ENCODE peak calls at places on chromosomes 13 and 19, in eight cellular contexts. E, O, S, I, K, A, D and W are unnamed samples.

GRCh38 chr13:103130681-103131210 is 64.5 kb upstream of the SLC10A2 start:
- DNase-seq in E (no peak), O (no peak), S (no peak), I (no peak), K (no peak), A (no peak), D (no peak), W (no peak)

GRCh38 chr19:33293255-33294057 is 8.9 kb downstream of the CEBPA start:
- DNase-seq in E (peak), O (no peak), S (no peak), I (peak), K (peak), A (peak), D (peak), W (no peak)

GRCh38 chr13:36057041-36057440 is 74.1 kb downstream of the DCLK1 start:
- DNase-seq in E (no peak), O (peak), S (no peak), I (no peak), K (peak), A (no peak), D (no peak), W (no peak)

GRCh38 chr13:76012091-76012721 is 376.1 kb downstream of the LMO7 start:
- DNase-seq in E (no peak), O (no peak), S (no peak), I (no peak), K (peak), A (no peak), D (no peak), W (no peak)

GRCh38 chr13:65292488-65292901 is 1937.6 kb downstream of the PCDH9 start:
- DNase-seq in E (no peak), O (peak), S (no peak), I (no peak), K (peak), A (no peak), D (no peak), W (no peak)

GRCh38 chr19:10474962-10475451 is 28.1 kb downstream of the KEAP1 start:
- DNase-seq in E (no peak), O (no peak), S (no peak), I (no peak), K (no peak), A (no peak), D (no peak), W (no peak)

GRCh38 chr13:37984357-37984756 is 114.8 kb upstream of the TRPC4 start:
- DNase-seq in E (no peak), O (peak), S (no peak), I (no peak), K (no peak), A (no peak), D (no peak), W (no peak)

GRCh38 chr13:66879971-66880370 is 350.2 kb downstream of the PCDH9 start:
- DNase-seq in E (no peak), O (no peak), S (no peak), I (no peak), K (no peak), A (no peak), D (no peak), W (no peak)

GRCh38 chr13:33940898-33941297 is 122.9 kb downstream of the RFC3 start:
- DNase-seq in E (no peak), O (peak), S (no peak), I (no peak), K (peak), A (no peak), D (no peak), W (no peak)

GRCh38 chr19:35975608-35976214 is 19.3 kb upstream of the SDHAF1 start:
- DNase-seq in E (no peak), O (peak), S (no peak), I (no peak), K (peak), A (no peak), D (peak), W (no peak)

GRCh38 chr13:70874646-70875045 is 766.4 kb upstream of the KLHL1 start:
- DNase-seq in E (no peak), O (no peak), S (no peak), I (no peak), K (peak), A (no peak), D (no peak), W (no peak)

GRCh38 chr13:41858783-41859182 is 102.1 kb downstream of the VWA8 start:
- DNase-seq in E (no peak), O (no peak), S (no peak), I (peak), K (no peak), A (no peak), D (no peak), W (no peak)

GRCh38 chr13:98285852-98286594 is 109.0 kb upstream of the RNF113B start:
- DNase-seq in E (no peak), O (no peak), S (no peak), I (no peak), K (no peak), A (no peak), D (no peak), W (no peak)

GRCh38 chr19:35109395-35110112 is 6.1 kb upstream of the FXYD3 start:
- DNase-seq in E (no peak), O (peak), S (no peak), I (no peak), K (no peak), A (no peak), D (no peak), W (no peak)

GRCh38 chr19:51714848-51715247 is 8.9 kb downstream of the HAS1 start:
- DNase-seq in E (no peak), O (no peak), S (peak), I (no peak), K (no peak), A (no peak), D (no peak), W (no peak)

GRCh38 chr19:29564574-29565005 is 38.8 kb downstream of the VSTM2B start:
- DNase-seq in E (no peak), O (no peak), S (no peak), I (no peak), K (no peak), A (peak), D (no peak), W (no peak)

GRCh38 chr13:52921194-52921593 is 72.8 kb upstream of the PCDH8 start:
- DNase-seq in E (no peak), O (no peak), S (peak), I (no peak), K (no peak), A (no peak), D (no peak), W (no peak)

GRCh38 chr13:47085346-47085745 is 188.5 kb upstream of the HTR2A start:
- DNase-seq in E (no peak), O (no peak), S (no peak), I (no peak), K (no peak), A (no peak), D (no peak), W (no peak)

GRCh38 chr13:49620170-49620621 is 8.1 kb upstream of the ARL11 start:
- DNase-seq in E (no peak), O (no peak), S (peak), I (no peak), K (no peak), A (no peak), D (no peak), W (no peak)

GRCh38 chr19:22427587-22428298 is 5.6 kb upstream of the ZNF98 start:
- DNase-seq in E (no peak), O (no peak), S (no peak), I (no peak), K (no peak), A (peak), D (no peak), W (no peak)

GRCh38 chr13:94325660-94326059 is 153.8 kb downstream of the DCT start:
- DNase-seq in E (no peak), O (peak), S (no peak), I (no peak), K (no peak), A (no peak), D (no peak), W (no peak)

GRCh38 chr13:40102854-40103253 is 447.4 kb downstream of the COG6 start:
- DNase-seq in E (no peak), O (no peak), S (no peak), I (peak), K (peak), A (no peak), D (no peak), W (peak)

GRCh38 chr13:26872444-26873173 is 112.0 kb upstream of the GPR12 start:
- DNase-seq in E (peak), O (peak), S (peak), I (no peak), K (peak), A (peak), D (peak), W (peak)

GRCh38 chr13:101757446-101758039 is 305.1 kb downstream of the ITGBL1 start:
- DNase-seq in E (no peak), O (peak), S (peak), I (no peak), K (peak), A (no peak), D (no peak), W (no peak)
- TF ChIP-seq CTCF in E (peak), O (peak), S (peak), I (peak), K (peak), A (peak), D (no peak), W (no peak)

DNA sequence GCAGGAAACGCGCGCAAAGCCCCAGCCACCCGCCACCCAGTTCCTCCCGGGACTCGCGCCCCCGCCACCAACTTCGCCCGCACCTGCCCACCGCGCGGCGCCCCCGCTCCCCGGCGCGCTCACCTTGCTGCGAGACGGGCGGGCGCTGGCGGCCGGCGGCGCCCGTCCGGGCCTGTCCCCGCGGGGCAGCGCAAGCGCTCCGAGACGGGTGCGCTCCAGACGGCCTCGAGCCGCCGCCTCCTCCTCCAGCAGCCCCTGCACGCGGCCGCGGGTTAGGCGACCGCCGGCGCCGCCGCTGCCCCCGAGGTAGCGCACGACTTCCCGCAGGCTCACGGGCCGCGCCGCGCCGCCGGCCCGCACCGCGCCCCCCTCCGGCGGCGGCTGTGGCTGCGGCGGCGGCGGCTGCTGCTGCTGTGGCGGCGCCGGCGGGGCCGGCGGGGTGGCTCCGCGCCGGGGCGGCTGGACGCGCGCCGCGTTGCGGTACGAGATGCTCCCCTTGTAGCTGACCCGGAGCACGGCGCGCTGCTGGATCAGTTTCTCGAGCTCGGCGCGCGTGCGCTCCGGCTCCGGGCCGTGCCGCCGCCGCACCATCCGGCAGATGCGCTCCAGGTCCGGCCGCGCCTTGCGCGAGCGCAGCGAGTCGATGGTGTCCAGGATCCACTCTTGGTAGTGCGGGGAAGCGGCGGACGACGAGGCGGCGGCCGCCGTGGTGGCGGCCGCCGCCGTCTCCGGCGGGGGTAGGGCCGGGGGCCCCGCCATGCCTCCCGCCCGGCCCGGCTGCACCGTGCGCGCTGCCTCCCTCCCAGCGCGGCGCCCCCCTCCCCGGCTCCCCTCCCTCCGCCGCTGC is 666 bp downstream of the SAMD1 start:
- DNase-seq in E (peak), O (peak), S (peak), I (no peak), K (peak), A (peak), D (peak), W (no peak)
- TF ChIP-seq CTCF in E (no peak), O (no peak), S (peak), I (peak), K (no peak), A (peak), D (peak), W (no peak)

DNA sequence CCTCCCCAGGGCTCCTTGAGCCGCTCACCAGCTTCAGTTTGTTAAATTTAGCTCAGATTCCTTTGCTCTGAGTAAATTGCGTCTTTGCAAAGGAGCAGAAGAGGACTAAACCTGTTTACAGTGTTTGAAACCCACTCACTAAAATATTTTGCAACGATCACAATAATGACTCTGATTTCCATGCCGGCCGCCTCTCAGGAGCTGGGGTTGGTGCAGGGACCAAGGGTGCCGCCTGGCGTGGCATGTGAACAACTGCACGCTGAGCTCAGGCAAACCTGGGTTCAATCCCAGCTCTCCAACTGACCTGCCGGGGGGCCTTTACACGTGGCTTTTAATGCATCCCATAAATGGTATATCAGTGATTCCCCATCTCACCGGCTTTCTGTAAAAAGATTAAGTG is 68.7 kb upstream of the CACNA1A start:
- DNase-seq in E (no peak), O (peak), S (peak), I (no peak), K (no peak), A (no peak), D (peak), W (no peak)
- TF ChIP-seq CTCF in E (no peak), O (peak), S (peak), I (no peak), K (peak), A (no peak), D (peak), W (no peak)

DNA sequence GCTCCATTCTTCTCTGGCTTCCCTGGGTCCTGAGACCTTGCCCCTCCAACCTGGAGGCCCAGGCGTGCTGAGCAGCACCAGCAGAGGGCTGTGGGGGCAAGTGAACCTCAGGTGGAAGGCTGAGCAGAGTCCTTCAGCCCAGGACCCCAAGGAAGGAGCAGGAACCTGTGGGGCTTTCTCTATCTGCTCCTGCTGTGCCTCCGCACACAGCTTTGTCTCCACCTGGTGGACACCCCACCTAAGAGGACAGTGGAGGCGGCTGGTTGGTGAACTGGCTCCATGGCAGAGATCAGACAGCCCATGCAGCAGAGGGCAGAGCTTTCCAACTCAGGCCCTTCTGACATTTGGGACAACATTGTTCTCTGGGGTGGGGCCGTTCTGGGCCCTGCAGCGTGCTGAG is 19.7 kb downstream of the ZFR2 start:
- DNase-seq in E (no peak), O (peak), S (peak), I (no peak), K (peak), A (peak), D (peak), W (no peak)
- TF ChIP-seq CTCF in E (no peak), O (peak), S (peak), I (no peak), K (peak), A (peak), D (peak), W (no peak)

DNA sequence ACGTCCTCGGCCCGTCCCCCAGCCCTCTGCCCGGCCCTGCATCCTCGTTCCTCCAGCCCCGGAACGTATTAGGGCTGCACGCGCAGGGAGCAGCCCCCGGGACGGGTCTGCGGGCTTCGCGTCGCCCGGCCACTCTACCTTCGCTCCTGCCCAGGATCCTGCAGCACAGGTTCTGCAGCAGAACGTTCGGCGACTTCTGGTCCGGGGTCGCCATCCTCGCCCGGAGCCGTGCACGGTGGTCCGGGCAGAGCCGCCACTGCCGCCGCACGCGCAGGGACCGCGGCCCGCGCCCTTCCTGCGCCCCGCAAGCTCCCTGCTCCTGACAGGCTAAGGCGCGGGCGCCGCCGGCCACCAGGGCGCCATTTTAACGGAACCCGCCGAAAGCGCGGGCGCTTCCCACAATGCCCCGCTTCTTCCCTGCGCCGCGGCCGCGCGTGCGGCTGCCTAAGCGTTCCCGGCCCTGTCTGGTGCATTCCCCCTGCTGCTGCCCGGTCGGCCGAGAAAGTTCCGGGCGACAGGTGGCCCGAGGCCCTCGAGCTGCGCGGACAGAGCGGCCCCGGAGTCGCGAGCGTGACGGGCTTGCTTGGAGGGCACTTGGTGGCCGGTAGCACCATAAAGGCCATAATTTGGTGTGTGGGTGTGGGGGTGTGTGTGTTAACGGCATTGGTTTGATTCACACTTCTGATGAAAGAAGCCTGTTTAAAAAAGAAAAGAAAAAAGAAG is at the start of gene TUBGCP3:
- DNase-seq in E (peak), O (peak), S (peak), I (peak), K (peak), A (peak), D (peak), W (no peak)
- TF ChIP-seq CTCF in E (no peak), O (no peak), S (no peak), I (peak), K (no peak), A (peak), D (no peak), W (no peak)

GRCh38 chr19:38193445-38193844 is 30.6 kb downstream of the DPF1 start:
- DNase-seq in E (no peak), O (no peak), S (no peak), I (no peak), K (no peak), A (peak), D (no peak), W (no peak)
- TF ChIP-seq CTCF in E (no peak), O (no peak), S (no peak), I (no peak), K (no peak), A (no peak), D (no peak), W (no peak)

DNA sequence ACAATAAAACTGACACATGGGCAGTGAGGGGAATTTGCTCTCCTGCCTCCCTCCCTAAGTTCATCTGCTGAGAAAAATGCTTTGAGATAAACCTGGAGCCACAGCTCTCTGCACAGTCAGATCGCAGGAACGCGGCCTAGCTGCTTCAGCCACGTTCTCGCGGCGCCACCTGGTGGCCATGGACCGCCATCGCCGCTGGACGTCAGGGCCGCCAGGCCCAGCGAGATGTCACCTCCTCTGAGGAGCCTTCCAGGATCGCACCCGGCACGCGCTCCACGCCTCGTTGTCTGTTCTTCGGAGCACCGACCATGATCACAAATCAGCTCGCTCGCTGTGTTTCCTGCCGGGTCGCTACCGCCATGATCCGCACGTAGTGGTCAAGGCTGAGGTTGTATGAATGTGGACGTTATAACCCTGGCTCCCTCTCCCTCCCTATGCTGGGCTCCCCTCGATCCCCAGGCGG is 20.6 kb upstream of the USP29 start:
- DNase-seq in E (peak), O (peak), S (peak), I (peak), K (peak), A (peak), D (peak), W (peak)
- TF ChIP-seq CTCF in E (peak), O (peak), S (peak), I (peak), K (peak), A (peak), D (peak), W (no peak)

DNA sequence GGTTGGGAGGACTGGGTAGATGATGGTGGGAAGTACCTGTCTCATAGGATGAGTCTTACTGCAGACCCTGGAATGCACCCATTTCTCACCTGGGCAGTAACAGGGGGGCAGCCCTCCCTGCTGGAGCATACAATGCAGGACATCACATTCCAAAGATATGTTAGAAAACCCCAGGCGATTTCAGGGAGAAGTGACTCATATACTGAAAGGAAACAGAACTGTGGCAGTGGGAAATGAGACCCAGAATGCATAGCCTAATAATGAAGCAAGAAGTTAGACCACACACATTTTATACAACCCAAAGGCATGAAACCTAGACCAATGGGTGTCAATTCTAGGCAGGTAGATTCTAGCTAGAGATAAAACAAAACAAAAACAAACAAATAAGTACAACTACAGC is 402.7 kb downstream of the IRS2 start:
- DNase-seq in E (no peak), O (no peak), S (no peak), I (no peak), K (peak), A (no peak), D (no peak), W (no peak)
- TF ChIP-seq CTCF in E (no peak), O (no peak), S (no peak), I (no peak), K (no peak), A (no peak), D (no peak), W (no peak)